ENCODE peak calls at places on chromosomes 2 and 18, in five cellular contexts. One of them, this sample, is unnamed.

GRCh38 chr2:219664958-219665357 is 37.5 kb downstream of the SLC4A3 start:
- DNase-seq in K562: no peak
- DNase-seq in GM12878: no peak
- DNase-seq in SK-N-SH: no peak
- DNase-seq in HepG2: no peak
- DNase-seq in this sample: no peak

GRCh38 chr2:98806266-98806697 is 75.3 kb upstream of the MGAT4A start:
- DNase-seq in GM12878: no peak
- DNase-seq in K562: no peak
- DNase-seq in HepG2: no peak
- DNase-seq in SK-N-SH: peak; percentile 70
- DNase-seq in this sample: no peak

GRCh38 chr2:203583696-203584095 is 48.6 kb upstream of the RAPH1 start:
- DNase-seq in SK-N-SH: no peak
- DNase-seq in K562: no peak
- DNase-seq in GM12878: peak; percentile 61
- DNase-seq in HepG2: no peak
- DNase-seq in this sample: no peak

GRCh38 chr2:2788076-2788475 is 457.0 kb upstream of the MYT1L start:
- DNase-seq in K562: no peak
- DNase-seq in GM12878: no peak
- DNase-seq in HepG2: no peak
- DNase-seq in SK-N-SH: no peak
- DNase-seq in this sample: no peak

GRCh38 chr2:110866496-110866895 is 134.1 kb downstream of the ACOXL start:
- DNase-seq in HepG2: no peak
- DNase-seq in GM12878: no peak
- DNase-seq in K562: no peak
- DNase-seq in SK-N-SH: no peak
- DNase-seq in this sample: no peak

GRCh38 chr2:191678437-191679110 is 638 bp downstream of the NABP1 start:
- DNase-seq in GM12878: no peak
- DNase-seq in K562: peak; percentile 75
- DNase-seq in SK-N-SH: peak; percentile 69
- DNase-seq in HepG2: peak; percentile 36
- DNase-seq in this sample: peak; percentile 48

GRCh38 chr2:67002618-67003371 is 394.3 kb upstream of the ETAA1 start:
- DNase-seq in HepG2: no peak
- DNase-seq in K562: no peak
- DNase-seq in GM12878: no peak
- DNase-seq in SK-N-SH: no peak
- DNase-seq in this sample: no peak

GRCh38 chr2:163767097-163767496 is 31.3 kb upstream of the FIGN start:
- DNase-seq in SK-N-SH: no peak
- DNase-seq in GM12878: no peak
- DNase-seq in K562: no peak
- DNase-seq in HepG2: no peak
- DNase-seq in this sample: no peak

GRCh38 chr2:97714084-97714949 is 941 bp downstream of the ZAP70 start:
- DNase-seq in GM12878: no peak
- DNase-seq in K562: no peak
- DNase-seq in HepG2: no peak
- DNase-seq in SK-N-SH: no peak
- DNase-seq in this sample: no peak

GRCh38 chr2:160062283-160063005 is at the start of gene PLA2R1:
- DNase-seq in HepG2: no peak
- DNase-seq in K562: no peak
- DNase-seq in GM12878: no peak
- DNase-seq in SK-N-SH: no peak
- DNase-seq in this sample: no peak

GRCh38 chr2:72483346-72483745 is 335.7 kb upstream of the CYP26B1 start:
- DNase-seq in GM12878: no peak
- DNase-seq in HepG2: no peak
- DNase-seq in SK-N-SH: no peak
- DNase-seq in K562: no peak
- DNase-seq in this sample: no peak

GRCh38 chr2:110931648-110932047 is 189.1 kb upstream of the BCL2L11 start:
- DNase-seq in SK-N-SH: no peak
- DNase-seq in HepG2: no peak
- DNase-seq in GM12878: no peak
- DNase-seq in K562: no peak
- DNase-seq in this sample: no peak

GRCh38 chr2:206160124-206160806 is 570 bp downstream of the EEF1B2 start:
- DNase-seq in HepG2: peak; percentile 12
- DNase-seq in K562: peak; percentile 68
- DNase-seq in GM12878: no peak
- DNase-seq in SK-N-SH: peak; percentile 79
- DNase-seq in this sample: no peak

GRCh38 chr18:59062643-59063006 is 77.1 kb upstream of the SEC11C start:
- DNase-seq in SK-N-SH: no peak
- DNase-seq in GM12878: no peak
- DNase-seq in K562: no peak
- DNase-seq in HepG2: no peak
- DNase-seq in this sample: no peak

GRCh38 chr2:100730290-100730868 is 89.6 kb upstream of the NPAS2 start:
- DNase-seq in SK-N-SH: peak; percentile 21
- DNase-seq in K562: peak; percentile 23
- DNase-seq in GM12878: no peak
- DNase-seq in HepG2: peak; percentile 82
- DNase-seq in this sample: peak; percentile 70

GRCh38 chr2:189439342-189439741 is 1.9 kb upstream of the WDR75 start:
- DNase-seq in SK-N-SH: no peak
- DNase-seq in HepG2: peak; percentile 34
- DNase-seq in GM12878: no peak
- DNase-seq in K562: no peak
- DNase-seq in this sample: no peak

GRCh38 chr2:161857936-161858335 is 216.1 kb downstream of the DPP4 start:
- DNase-seq in HepG2: no peak
- DNase-seq in K562: no peak
- DNase-seq in SK-N-SH: no peak
- DNase-seq in GM12878: no peak
- DNase-seq in this sample: no peak

GRCh38 chr2:26756337-26756736 is 7.7 kb upstream of the SLC35F6 start:
- DNase-seq in SK-N-SH: no peak
- DNase-seq in K562: no peak
- DNase-seq in GM12878: no peak
- DNase-seq in HepG2: no peak
- DNase-seq in this sample: no peak

GRCh38 chr2:17166506-17166905 is 351.7 kb downstream of the RAD51AP2 start:
- DNase-seq in SK-N-SH: no peak
- DNase-seq in K562: no peak
- DNase-seq in HepG2: no peak
- DNase-seq in GM12878: no peak
- DNase-seq in this sample: no peak

GRCh38 chr2:186690796-186691195 is 3.1 kb upstream of the FAM171B start:
- DNase-seq in HepG2: no peak
- DNase-seq in SK-N-SH: no peak
- DNase-seq in GM12878: no peak
- DNase-seq in K562: no peak
- DNase-seq in this sample: no peak

GRCh38 chr2:127609031-127609751 is 36.8 kb upstream of the GPR17 start:
- DNase-seq in GM12878: no peak
- DNase-seq in K562: no peak
- DNase-seq in SK-N-SH: no peak
- DNase-seq in HepG2: no peak
- DNase-seq in this sample: no peak

GRCh38 chr2:149145314-149146295 is 107.1 kb downstream of the LYPD6B start:
- DNase-seq in GM12878: no peak
- DNase-seq in K562: no peak
- DNase-seq in SK-N-SH: peak; percentile 10
- DNase-seq in HepG2: no peak
- DNase-seq in this sample: no peak

GRCh38 chr18:36035253-36035652 is 32.1 kb downstream of the RPRD1A start:
- DNase-seq in SK-N-SH: peak; percentile 53
- DNase-seq in GM12878: no peak
- DNase-seq in K562: no peak
- DNase-seq in HepG2: no peak
- DNase-seq in this sample: no peak

GRCh38 chr18:63271881-63272299 is 47.7 kb downstream of the BCL2 start:
- DNase-seq in GM12878: no peak
- DNase-seq in SK-N-SH: peak; percentile 47
- DNase-seq in HepG2: no peak
- DNase-seq in K562: no peak
- DNase-seq in this sample: peak; percentile 75

GRCh38 chr2:55922488-55922887 is 1.1 kb downstream of the EFEMP1 start:
- DNase-seq in GM12878: no peak
- DNase-seq in SK-N-SH: no peak
- DNase-seq in HepG2: no peak
- DNase-seq in K562: no peak
- DNase-seq in this sample: no peak

GRCh38 chr2:21289994-21290393 is 166.2 kb downstream of the TDRD15 start:
- DNase-seq in K562: no peak
- DNase-seq in SK-N-SH: no peak
- DNase-seq in GM12878: no peak
- DNase-seq in HepG2: no peak
- DNase-seq in this sample: no peak

GRCh38 chr2:36507408-36507812 is 90.6 kb downstream of the FEZ2 start:
- DNase-seq in GM12878: no peak
- DNase-seq in HepG2: peak; percentile 79
- DNase-seq in K562: peak; percentile 49
- DNase-seq in SK-N-SH: peak; percentile 55
- DNase-seq in this sample: peak; percentile 53

GRCh38 chr2:99648115-99648850 is 158.5 kb upstream of the REV1 start:
- DNase-seq in GM12878: no peak
- DNase-seq in HepG2: no peak
- DNase-seq in K562: no peak
- DNase-seq in SK-N-SH: no peak
- DNase-seq in this sample: no peak

DNA sequence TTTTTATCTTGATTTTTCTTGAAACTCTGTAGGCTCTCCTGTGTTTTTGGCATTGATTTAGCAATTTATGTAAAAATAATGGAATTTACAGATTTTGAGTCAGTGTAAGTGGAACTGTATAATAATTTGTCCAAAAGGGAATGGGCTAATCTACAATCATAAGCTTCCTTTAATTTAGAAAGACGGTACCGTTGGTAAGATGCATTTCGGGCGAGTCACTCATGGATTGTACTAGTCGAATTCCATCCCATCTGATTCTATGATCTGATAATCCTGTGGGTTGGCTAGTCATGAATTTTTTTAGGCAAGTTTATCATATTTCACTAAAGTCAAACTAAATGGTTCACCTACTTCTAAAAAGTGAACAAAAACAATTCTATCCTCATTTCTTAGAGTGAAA is 133.4 kb downstream of the ZNF407 start:
- DNase-seq in GM12878: no peak
- DNase-seq in K562: no peak
- DNase-seq in HepG2: no peak
- DNase-seq in SK-N-SH: no peak
- DNase-seq in this sample: no peak
- TF ChIP-seq GABPA in GM12878: no peak
- TF ChIP-seq GABPA in K562: no peak
- TF ChIP-seq GABPA in HepG2: no peak
- TF ChIP-seq GABPA in SK-N-SH: no peak
- TF ChIP-seq GABPA in this sample: no peak

DNA sequence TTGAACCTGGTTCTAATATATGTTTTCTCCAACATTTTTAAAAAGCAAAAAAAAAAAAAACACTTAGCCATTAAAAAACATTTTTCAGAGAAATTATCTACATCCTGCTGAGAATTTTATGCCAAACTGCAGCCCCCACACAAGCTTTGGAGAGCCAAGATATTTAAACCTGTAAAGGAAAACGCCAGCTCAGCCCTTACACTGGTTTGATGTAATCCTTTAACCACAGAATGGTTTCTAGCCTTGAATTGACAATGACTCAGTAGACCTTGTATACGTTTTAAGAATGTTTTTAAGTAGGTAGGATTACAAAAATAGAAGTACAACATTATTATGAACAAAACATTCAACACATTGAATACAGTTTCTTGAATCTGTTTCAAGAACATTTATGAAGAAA is 113.6 kb downstream of the BABAM2 start:
- DNase-seq in K562: no peak
- DNase-seq in GM12878: no peak
- DNase-seq in HepG2: no peak
- DNase-seq in SK-N-SH: no peak
- DNase-seq in this sample: no peak
- TF ChIP-seq REST in K562: no peak
- TF ChIP-seq REST in GM12878: no peak
- TF ChIP-seq REST in HepG2: no peak
- TF ChIP-seq REST in SK-N-SH: no peak
- TF ChIP-seq REST in this sample: no peak

GRCh38 chr2:12816379-12817306 is 99.9 kb downstream of the TRIB2 start:
- DNase-seq in GM12878: no peak
- DNase-seq in SK-N-SH: no peak
- DNase-seq in HepG2: no peak
- DNase-seq in K562: no peak
- DNase-seq in this sample: no peak
- TF ChIP-seq GABPA in GM12878: no peak
- TF ChIP-seq GABPA in SK-N-SH: no peak
- TF ChIP-seq GABPA in HepG2: no peak
- TF ChIP-seq GABPA in K562: no peak
- TF ChIP-seq GABPA in this sample: no peak

GRCh38 chr18:50117876-50118275 is 77.1 kb downstream of the MYO5B start:
- DNase-seq in GM12878: no peak
- DNase-seq in SK-N-SH: no peak
- DNase-seq in HepG2: no peak
- DNase-seq in K562: no peak
- DNase-seq in this sample: no peak
- TF ChIP-seq REST in GM12878: no peak
- TF ChIP-seq REST in SK-N-SH: no peak
- TF ChIP-seq REST in HepG2: no peak
- TF ChIP-seq REST in K562: no peak
- TF ChIP-seq REST in this sample: no peak

DNA sequence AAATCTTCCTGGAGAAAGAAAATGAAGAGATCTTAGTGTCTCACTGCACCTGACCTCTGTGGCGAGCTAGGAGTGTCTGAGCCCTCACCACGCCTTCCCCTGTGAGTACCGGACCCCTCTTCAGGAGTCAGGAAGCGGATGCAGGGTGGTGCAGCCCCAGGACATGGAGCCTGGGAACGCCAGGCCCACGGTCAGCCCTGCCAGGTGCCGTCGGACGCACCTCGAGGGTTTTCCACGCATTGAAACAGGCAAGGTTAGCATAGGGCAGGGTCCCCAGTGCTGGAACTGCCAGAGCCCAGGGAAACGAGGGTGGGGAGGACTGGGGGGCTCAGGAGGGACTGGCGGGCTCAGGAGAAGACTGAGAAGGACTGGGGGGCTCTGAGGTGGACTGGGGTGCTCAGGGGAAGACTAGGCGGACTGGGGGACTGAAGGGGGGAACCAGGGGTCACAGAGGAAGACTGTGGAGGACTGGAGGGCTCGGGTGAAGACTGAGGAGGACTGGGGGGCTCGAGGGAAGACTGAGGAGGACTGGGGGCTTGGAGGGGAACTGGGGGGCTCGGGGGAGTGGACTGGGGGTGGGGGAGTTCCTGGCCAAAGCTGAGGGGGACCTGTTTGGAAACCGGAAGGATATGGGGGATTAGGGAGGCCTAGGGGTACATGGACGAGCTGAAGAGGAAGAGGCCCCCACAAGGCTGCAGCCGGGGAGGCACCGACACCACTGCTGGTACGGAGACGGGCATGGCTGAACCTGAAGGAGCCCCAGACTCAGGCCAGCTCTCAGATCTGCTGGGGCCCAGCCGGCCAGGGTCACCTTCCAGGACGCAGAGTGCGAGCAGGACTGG is 65.2 kb upstream of the SNTG2 start:
- DNase-seq in HepG2: no peak
- DNase-seq in GM12878: no peak
- DNase-seq in K562: no peak
- DNase-seq in SK-N-SH: no peak
- DNase-seq in this sample: no peak
- TF ChIP-seq GABPA in HepG2: no peak
- TF ChIP-seq GABPA in GM12878: no peak
- TF ChIP-seq GABPA in K562: no peak
- TF ChIP-seq GABPA in SK-N-SH: no peak
- TF ChIP-seq GABPA in this sample: no peak

GRCh38 chr18:27447930-27448329 is 262.8 kb upstream of the CHST9 start:
- DNase-seq in HepG2: no peak
- DNase-seq in K562: no peak
- DNase-seq in SK-N-SH: no peak
- DNase-seq in GM12878: no peak
- DNase-seq in this sample: no peak
- TF ChIP-seq REST in HepG2: no peak
- TF ChIP-seq REST in K562: no peak
- TF ChIP-seq REST in SK-N-SH: no peak
- TF ChIP-seq REST in GM12878: no peak
- TF ChIP-seq REST in this sample: no peak